ENCODE peak calls at places on chromosomes 2 and 18, in seven cellular contexts. Q is AG04450; W is CD8-positive, alpha-beta memory T cell; U is GM23248; D is Panc1; P is CD4-positive, alpha-beta memory T cell; V is mucosa of descending colon. N is an unnamed sample.

GRCh38 chr2:177641321-177641720 is 248.7 kb downstream of the AGPS start:
- DNase-seq in Q (no peak), W (no peak), U (no peak), D (no peak), P (no peak), V (no peak), N (no peak)

GRCh38 chr2:28433935-28434599 is 41.4 kb downstream of the FOSL2 start:
- DNase-seq in Q (no peak), W (no peak), U (no peak), D (no peak), P (no peak), V (no peak), N (no peak)

GRCh38 chr18:28439870-28440269 is 262.9 kb upstream of the CDH2 start:
- DNase-seq in Q (no peak), W (no peak), U (peak; percentile 68), D (no peak), P (no peak), V (no peak), N (no peak)

GRCh38 chr2:169664978-169665930 is 29.0 kb downstream of the CFAP210 start:
- DNase-seq in Q (no peak), W (no peak), U (peak; percentile 24), D (no peak), P (no peak), V (no peak), N (no peak)

GRCh38 chr2:233542507-233542906 is 24.1 kb downstream of the USP40 start:
- DNase-seq in Q (peak; percentile 61), W (no peak), U (peak; percentile 85), D (no peak), P (no peak), V (no peak), N (no peak)

GRCh38 chr2:47017541-47017940 is 101.9 kb upstream of the MCFD2 start:
- DNase-seq in Q (no peak), W (no peak), U (no peak), D (no peak), P (no peak), V (no peak), N (no peak)

GRCh38 chr2:74975016-74975415 is 16.6 kb downstream of the POLE4 start:
- DNase-seq in Q (no peak), W (no peak), U (peak; percentile 8), D (no peak), P (no peak), V (no peak), N (no peak)

GRCh38 chr2:47019532-47019931 is 103.9 kb upstream of the MCFD2 start:
- DNase-seq in Q (no peak), W (no peak), U (no peak), D (no peak), P (no peak), V (no peak), N (no peak)

GRCh38 chr2:208466133-208466919 is 59.7 kb downstream of the PTH2R start:
- DNase-seq in Q (no peak), W (no peak), U (peak; percentile 45), D (peak; percentile 22), P (no peak), V (no peak), N (no peak)

GRCh38 chr18:40234217-40234616 is 1720.8 kb upstream of the PIK3C3 start:
- DNase-seq in Q (no peak), W (no peak), U (no peak), D (no peak), P (no peak), V (no peak), N (no peak)

GRCh38 chr2:181628590-181629585 is 28.0 kb downstream of the CERKL start:
- DNase-seq in Q (no peak), W (no peak), U (no peak), D (no peak), P (no peak), V (no peak), N (no peak)

GRCh38 chr2:16088035-16088696 is 147.8 kb downstream of the MYCN start:
- DNase-seq in Q (no peak), W (no peak), U (no peak), D (no peak), P (no peak), V (no peak), N (no peak)

GRCh38 chr2:239441724-239442123 is 40.9 kb upstream of the HDAC4 start:
- DNase-seq in Q (no peak), W (no peak), U (no peak), D (no peak), P (no peak), V (no peak), N (no peak)

GRCh38 chr2:147657086-147658000 is 187.5 kb upstream of the ACVR2A start:
- DNase-seq in Q (no peak), W (no peak), U (no peak), D (no peak), P (no peak), V (no peak), N (no peak)
- H3K9me3 ChIP-seq in Q (no peaks in the 10 kb centered on the region), W (no peaks in the 10 kb centered on the region), U (no peaks in the 10 kb centered on the region), D (no peaks in the 10 kb centered on the region), P (no peaks in the 10 kb centered on the region), V (no peaks in the 10 kb centered on the region), N (no peaks in the 10 kb centered on the region)

GRCh38 chr18:55787674-55788073 is 199.7 kb upstream of the TCF4 start:
- DNase-seq in Q (no peak), W (no peak), U (no peak), D (no peak), P (no peak), V (no peak), N (no peak)

GRCh38 chr18:55786651-55787272 is 198.8 kb upstream of the TCF4 start:
- DNase-seq in Q (no peak), W (no peak), U (peak; percentile 11), D (no peak), P (no peak), V (no peak), N (no peak)

GRCh38 chr18:55781481-55781957 is 193.5 kb upstream of the TCF4 start:
- DNase-seq in Q (no peak), W (no peak), U (peak; percentile 76), D (peak; percentile 13), P (no peak), V (no peak), N (no peak)

GRCh38 chr18:55780591-55781071 is 192.6 kb upstream of the TCF4 start:
- DNase-seq in Q (no peak), W (no peak), U (peak; percentile 71), D (no peak), P (no peak), V (no peak), N (no peak)

DNA sequence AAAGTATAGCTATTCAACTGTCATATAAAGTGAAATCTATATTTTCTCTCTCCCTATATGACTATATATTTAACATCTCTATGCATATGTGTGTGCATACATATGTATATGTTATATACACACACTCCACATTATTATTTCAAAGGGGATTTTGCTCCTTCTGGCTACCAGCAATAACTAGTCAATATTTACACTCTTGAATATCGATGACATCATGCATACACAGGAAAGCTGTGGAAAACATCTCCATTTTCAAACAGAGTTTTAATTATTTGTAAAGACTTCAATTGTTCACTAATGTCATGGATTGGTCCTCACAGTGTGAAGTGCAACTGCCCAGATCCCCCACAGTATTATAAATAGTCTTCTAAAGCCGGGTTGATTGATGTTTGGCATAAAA is 195.9 kb upstream of the TCF4 start:
- DNase-seq in Q (no peak), W (no peak), U (no peak), D (no peak), P (no peak), V (no peak), N (no peak)
- H3K9me3 ChIP-seq in Q (no peaks in the 10 kb centered on the region), W (no peaks in the 10 kb centered on the region), U (no peaks in the 10 kb centered on the region), D (no peaks in the 10 kb centered on the region), P (no peaks in the 10 kb centered on the region), V (peaks cover 2% of the 10 kb centered on the region), N (no peaks in the 10 kb centered on the region)

GRCh38 chr2:6852210-6852609 is 13.5 kb downstream of the CMPK2 start:
- DNase-seq in Q (no peak), W (no peak), U (no peak), D (no peak), P (no peak), V (no peak), N (no peak)

GRCh38 chr2:6845312-6845711 is 20.4 kb downstream of the CMPK2 start:
- DNase-seq in Q (no peak), W (no peak), U (peak; percentile 20), D (no peak), P (no peak), V (no peak), N (no peak)

GRCh38 chr2:6846540-6846939 is 19.2 kb downstream of the CMPK2 start:
- DNase-seq in Q (no peak), W (no peak), U (no peak), D (no peak), P (no peak), V (no peak), N (no peak)

GRCh38 chr2:6845903-6846302 is 19.8 kb downstream of the CMPK2 start:
- DNase-seq in Q (no peak), W (no peak), U (no peak), D (no peak), P (no peak), V (no peak), N (no peak)

GRCh38 chr2:6846967-6847695 is 18.6 kb downstream of the CMPK2 start:
- DNase-seq in Q (no peak), W (no peak), U (no peak), D (no peak), P (no peak), V (no peak), N (no peak)
- H3K9me3 ChIP-seq in Q (peaks cover 25% of the 10 kb centered on the region), W (peaks cover 45% of the 10 kb centered on the region), U (no peaks in the 10 kb centered on the region), D (peaks cover 8% of the 10 kb centered on the region), P (peaks cover 55% of the 10 kb centered on the region), V (peaks cover 78% of the 10 kb centered on the region), N (peaks cover 33% of the 10 kb centered on the region)

GRCh38 chr18:46460754-46461153 is 196.3 kb downstream of the LOXHD1 start:
- DNase-seq in Q (no peak), W (no peak), U (no peak), D (no peak), P (no peak), V (no peak), N (no peak)
- H3K9me3 ChIP-seq in Q (no peaks in the 10 kb centered on the region), W (no peaks in the 10 kb centered on the region), U (no peaks in the 10 kb centered on the region), D (no peaks in the 10 kb centered on the region), P (no peaks in the 10 kb centered on the region), V (no peaks in the 10 kb centered on the region), N (no peaks in the 10 kb centered on the region)

GRCh38 chr18:6158958-6159357 is 255.8 kb downstream of the L3MBTL4 start:
- DNase-seq in Q (no peak), W (no peak), U (no peak), D (no peak), P (no peak), V (no peak), N (no peak)
- H3K9me3 ChIP-seq in Q (no peaks in the 10 kb centered on the region), W (no peaks in the 10 kb centered on the region), U (no peaks in the 10 kb centered on the region), D (no peaks in the 10 kb centered on the region), P (no peaks in the 10 kb centered on the region), V (peaks cover 5% of the 10 kb centered on the region), N (no peaks in the 10 kb centered on the region)

GRCh38 chr2:95525294-95526035 is 40.9 kb upstream of the TRIM43B start:
- DNase-seq in Q (no peak), W (no peak), U (peak; percentile 35), D (no peak), P (no peak), V (peak; percentile 59), N (no peak)

GRCh38 chr2:95526360-95527341 is 42.1 kb upstream of the TRIM43B start:
- DNase-seq in Q (peak; percentile 16), W (peak; percentile 27), U (peak; percentile 90), D (no peak), P (peak; percentile 32), V (peak; percentile 80), N (peak; percentile 19)

GRCh38 chr2:95531254-95531771 is 46.8 kb upstream of the TRIM43B start:
- DNase-seq in Q (no peak), W (no peak), U (peak; percentile 25), D (no peak), P (no peak), V (no peak), N (no peak)

GRCh38 chr2:95530734-95531133 is 46.2 kb upstream of the TRIM43B start:
- DNase-seq in Q (peak; percentile 21), W (no peak), U (peak; percentile 90), D (no peak), P (no peak), V (no peak), N (no peak)
- H3K9me3 ChIP-seq in Q (peaks cover 2% of the 10 kb centered on the region), W (no peaks in the 10 kb centered on the region), U (no peaks in the 10 kb centered on the region), D (no peaks in the 10 kb centered on the region), P (no peaks in the 10 kb centered on the region), V (no peaks in the 10 kb centered on the region), N (no peaks in the 10 kb centered on the region)

N was measured in T-helper 17 cell.